ENCODE peak calls at places on chromosomes 16 and 17, in seven cellular contexts. One of them, this sample, is unnamed. For H3K27me3, the result is how much of the 10 kb centered on the place peaks cover.

GRCh38 chr17:67221062-67221998 is 23.7 kb downstream of the HELZ start:
- DNase-seq in SK-N-SH: peak
- DNase-seq in mammary epithelial cell: peak
- DNase-seq in dorsolateral prefrontal cortex: no peak
- DNase-seq in spleen: no peak
- DNase-seq in Caco-2: peak
- DNase-seq in heart right ventricle: peak
- DNase-seq in this sample: no peak

GRCh38 chr16:67697407-67697806 is 21.7 kb downstream of the GFOD2 start:
- DNase-seq in mammary epithelial cell: no peak
- DNase-seq in dorsolateral prefrontal cortex: no peak
- DNase-seq in spleen: no peak
- DNase-seq in SK-N-SH: no peak
- DNase-seq in Caco-2: no peak
- DNase-seq in heart right ventricle: no peak
- DNase-seq in this sample: no peak

GRCh38 chr16:67375161-67375560 is 18.1 kb downstream of the TPPP3 start:
- DNase-seq in spleen: no peak
- DNase-seq in heart right ventricle: no peak
- DNase-seq in mammary epithelial cell: no peak
- DNase-seq in Caco-2: no peak
- DNase-seq in SK-N-SH: no peak
- DNase-seq in dorsolateral prefrontal cortex: no peak
- DNase-seq in this sample: no peak

GRCh38 chr16:35398208-35398607 is 1938.8 kb downstream of the TP53TG3F start:
- DNase-seq in SK-N-SH: no peak
- DNase-seq in mammary epithelial cell: no peak
- DNase-seq in dorsolateral prefrontal cortex: no peak
- DNase-seq in Caco-2: no peak
- DNase-seq in heart right ventricle: no peak
- DNase-seq in spleen: no peak
- DNase-seq in this sample: no peak

GRCh38 chr16:60991886-60992285 is 1044.4 kb downstream of the CDH8 start:
- DNase-seq in spleen: no peak
- DNase-seq in SK-N-SH: no peak
- DNase-seq in heart right ventricle: no peak
- DNase-seq in mammary epithelial cell: no peak
- DNase-seq in Caco-2: no peak
- DNase-seq in dorsolateral prefrontal cortex: no peak
- DNase-seq in this sample: no peak

GRCh38 chr16:49599281-49599680 is 225.7 kb downstream of the C16orf78 start:
- DNase-seq in mammary epithelial cell: no peak
- DNase-seq in heart right ventricle: no peak
- DNase-seq in Caco-2: peak
- DNase-seq in spleen: no peak
- DNase-seq in dorsolateral prefrontal cortex: no peak
- DNase-seq in SK-N-SH: no peak
- DNase-seq in this sample: no peak

GRCh38 chr17:12605222-12605621 is 60.5 kb upstream of the MYOCD start:
- DNase-seq in spleen: no peak
- DNase-seq in Caco-2: no peak
- DNase-seq in mammary epithelial cell: no peak
- DNase-seq in dorsolateral prefrontal cortex: no peak
- DNase-seq in heart right ventricle: no peak
- DNase-seq in SK-N-SH: no peak
- DNase-seq in this sample: no peak

GRCh38 chr17:48177816-48178215 is 70.2 kb downstream of the SNX11 start:
- DNase-seq in Caco-2: no peak
- DNase-seq in spleen: no peak
- DNase-seq in dorsolateral prefrontal cortex: no peak
- DNase-seq in heart right ventricle: no peak
- DNase-seq in SK-N-SH: no peak
- DNase-seq in mammary epithelial cell: no peak
- DNase-seq in this sample: no peak

GRCh38 chr17:66301418-66301863 is 972 bp upstream of the PRKCA start:
- DNase-seq in Caco-2: no peak
- DNase-seq in mammary epithelial cell: no peak
- DNase-seq in heart right ventricle: no peak
- DNase-seq in spleen: no peak
- DNase-seq in SK-N-SH: no peak
- DNase-seq in dorsolateral prefrontal cortex: no peak
- DNase-seq in this sample: no peak

GRCh38 chr17:15945493-15946209 is 721 bp downstream of the ADORA2B start:
- DNase-seq in spleen: peak
- DNase-seq in dorsolateral prefrontal cortex: no peak
- DNase-seq in SK-N-SH: peak
- DNase-seq in Caco-2: no peak
- DNase-seq in mammary epithelial cell: peak
- DNase-seq in heart right ventricle: no peak
- DNase-seq in this sample: no peak

GRCh38 chr16:1874854-1875253 is 2.9 kb upstream of the MEIOB start:
- DNase-seq in Caco-2: no peak
- DNase-seq in mammary epithelial cell: no peak
- DNase-seq in SK-N-SH: no peak
- DNase-seq in heart right ventricle: no peak
- DNase-seq in dorsolateral prefrontal cortex: no peak
- DNase-seq in spleen: no peak
- DNase-seq in this sample: no peak

GRCh38 chr16:72924918-72925630 is 122.9 kb downstream of the ZFHX3 start:
- DNase-seq in Caco-2: peak
- DNase-seq in dorsolateral prefrontal cortex: no peak
- DNase-seq in spleen: peak
- DNase-seq in SK-N-SH: no peak
- DNase-seq in mammary epithelial cell: peak
- DNase-seq in heart right ventricle: no peak
- DNase-seq in this sample: no peak

GRCh38 chr16:81650982-81651562 is 128.0 kb upstream of the PLCG2 start:
- DNase-seq in mammary epithelial cell: no peak
- DNase-seq in Caco-2: no peak
- DNase-seq in dorsolateral prefrontal cortex: no peak
- DNase-seq in heart right ventricle: peak
- DNase-seq in spleen: no peak
- DNase-seq in SK-N-SH: no peak
- DNase-seq in this sample: no peak

GRCh38 chr17:74259667-74260524 is 14.1 kb upstream of the DNAI2 start:
- DNase-seq in mammary epithelial cell: peak
- DNase-seq in spleen: no peak
- DNase-seq in SK-N-SH: peak
- DNase-seq in Caco-2: no peak
- DNase-seq in heart right ventricle: no peak
- DNase-seq in dorsolateral prefrontal cortex: no peak
- DNase-seq in this sample: no peak

GRCh38 chr17:66301864-66302741 is at the start of gene PRKCA:
- DNase-seq in SK-N-SH: peak
- DNase-seq in heart right ventricle: peak
- DNase-seq in Caco-2: peak
- DNase-seq in dorsolateral prefrontal cortex: peak
- DNase-seq in mammary epithelial cell: peak
- DNase-seq in spleen: peak
- DNase-seq in this sample: no peak

GRCh38 chr17:65485388-65486299 is 75.8 kb downstream of the AXIN2 start:
- DNase-seq in mammary epithelial cell: no peak
- DNase-seq in dorsolateral prefrontal cortex: no peak
- DNase-seq in Caco-2: no peak
- DNase-seq in heart right ventricle: no peak
- DNase-seq in spleen: no peak
- DNase-seq in SK-N-SH: no peak
- DNase-seq in this sample: no peak

GRCh38 chr16:30186782-30187555 is 3.6 kb downstream of the CORO1A start:
- DNase-seq in mammary epithelial cell: peak
- DNase-seq in dorsolateral prefrontal cortex: no peak
- DNase-seq in SK-N-SH: peak
- DNase-seq in spleen: peak
- DNase-seq in Caco-2: no peak
- DNase-seq in heart right ventricle: peak
- DNase-seq in this sample: no peak

GRCh38 chr16:21991621-21992020 is 9.3 kb downstream of the PDZD9 start:
- DNase-seq in mammary epithelial cell: no peak
- DNase-seq in spleen: no peak
- DNase-seq in Caco-2: no peak
- DNase-seq in SK-N-SH: no peak
- DNase-seq in dorsolateral prefrontal cortex: no peak
- DNase-seq in heart right ventricle: no peak
- DNase-seq in this sample: no peak

GRCh38 chr17:81498953-81499600 is 13.5 kb downstream of the ACTG1 start:
- DNase-seq in heart right ventricle: no peak
- DNase-seq in SK-N-SH: no peak
- DNase-seq in spleen: no peak
- DNase-seq in dorsolateral prefrontal cortex: no peak
- DNase-seq in mammary epithelial cell: no peak
- DNase-seq in Caco-2: no peak
- DNase-seq in this sample: no peak

GRCh38 chr16:70510216-70510615 is 13.1 kb downstream of the COG4 start:
- DNase-seq in Caco-2: no peak
- DNase-seq in SK-N-SH: no peak
- DNase-seq in dorsolateral prefrontal cortex: no peak
- DNase-seq in mammary epithelial cell: no peak
- DNase-seq in heart right ventricle: no peak
- DNase-seq in spleen: no peak
- DNase-seq in this sample: no peak

GRCh38 chr17:61139219-61139618 is 260.4 kb upstream of the TBX2 start:
- DNase-seq in dorsolateral prefrontal cortex: no peak
- DNase-seq in spleen: peak
- DNase-seq in heart right ventricle: no peak
- DNase-seq in mammary epithelial cell: peak
- DNase-seq in Caco-2: no peak
- DNase-seq in SK-N-SH: no peak
- DNase-seq in this sample: no peak

GRCh38 chr17:60139438-60140285 is 10.1 kb upstream of the CA4 start:
- DNase-seq in dorsolateral prefrontal cortex: no peak
- DNase-seq in spleen: peak
- DNase-seq in SK-N-SH: no peak
- DNase-seq in mammary epithelial cell: peak
- DNase-seq in Caco-2: peak
- DNase-seq in heart right ventricle: peak
- DNase-seq in this sample: no peak

GRCh38 chr17:67867591-67867990 is 42.3 kb downstream of the BPTF start:
- DNase-seq in dorsolateral prefrontal cortex: no peak
- DNase-seq in heart right ventricle: no peak
- DNase-seq in SK-N-SH: no peak
- DNase-seq in spleen: no peak
- DNase-seq in mammary epithelial cell: no peak
- DNase-seq in Caco-2: no peak
- DNase-seq in this sample: no peak

GRCh38 chr16:2926660-2927646 is 15.2 kb downstream of the FLYWCH1 start:
- DNase-seq in SK-N-SH: peak
- DNase-seq in spleen: peak
- DNase-seq in mammary epithelial cell: peak
- DNase-seq in heart right ventricle: peak
- DNase-seq in dorsolateral prefrontal cortex: peak
- DNase-seq in Caco-2: peak
- DNase-seq in this sample: no peak

GRCh38 chr17:48068491-48068961 is 20.4 kb downstream of the NFE2L1 start:
- DNase-seq in dorsolateral prefrontal cortex: no peak
- DNase-seq in spleen: peak
- DNase-seq in SK-N-SH: no peak
- DNase-seq in mammary epithelial cell: no peak
- DNase-seq in Caco-2: peak
- DNase-seq in heart right ventricle: no peak
- DNase-seq in this sample: no peak

GRCh38 chr17:36525113-36525512 is 9.6 kb downstream of the MYO19 start:
- DNase-seq in spleen: no peak
- DNase-seq in SK-N-SH: no peak
- DNase-seq in dorsolateral prefrontal cortex: no peak
- DNase-seq in heart right ventricle: no peak
- DNase-seq in mammary epithelial cell: peak
- DNase-seq in Caco-2: no peak
- DNase-seq in this sample: no peak

DNA sequence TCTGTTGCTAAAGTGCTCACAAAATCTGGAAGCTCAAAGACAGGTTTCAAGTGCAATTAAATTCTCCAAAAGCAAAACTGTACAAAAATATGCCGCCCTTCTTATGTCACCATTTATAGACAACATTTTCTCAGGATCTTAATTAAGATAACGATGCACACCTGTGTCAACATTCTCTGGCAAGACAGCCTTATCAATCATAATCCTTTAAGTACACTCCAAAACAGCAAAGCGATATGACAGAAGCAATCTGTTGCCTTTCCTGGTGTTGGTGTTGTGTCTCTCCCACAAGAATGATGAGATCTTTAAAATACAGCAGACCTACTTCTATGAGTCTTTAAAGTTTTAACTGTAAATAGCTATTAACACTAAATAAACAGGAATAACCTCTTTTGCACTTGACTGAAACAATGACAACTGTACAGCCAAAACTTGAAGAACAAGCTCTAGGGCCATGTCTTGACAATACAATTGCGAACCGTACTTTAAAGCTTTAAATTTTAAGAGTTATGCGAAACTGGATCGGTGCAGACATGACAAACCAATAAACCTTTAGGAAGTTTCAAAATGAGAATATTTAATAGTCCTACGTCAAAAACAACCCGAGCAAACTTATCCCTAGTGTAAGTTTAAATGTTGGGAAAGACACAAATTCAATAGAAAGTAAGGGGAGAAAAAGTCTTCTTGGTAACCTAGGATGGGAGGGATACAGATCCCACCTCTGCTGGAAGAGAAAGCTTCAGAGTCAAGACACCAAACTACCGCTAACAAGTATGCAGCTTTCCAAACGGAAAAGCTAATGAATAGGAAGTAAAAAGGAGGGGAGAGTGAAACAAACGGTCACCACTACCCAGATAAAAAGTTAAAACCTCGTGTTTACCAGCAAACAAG is 3.3 kb upstream of the IRX5 start:
- DNase-seq in dorsolateral prefrontal cortex: no peak
- DNase-seq in spleen: no peak
- DNase-seq in mammary epithelial cell: peak
- DNase-seq in SK-N-SH: no peak
- DNase-seq in Caco-2: no peak
- DNase-seq in heart right ventricle: no peak
- DNase-seq in this sample: no peak
- H3K27me3 ChIP-seq in dorsolateral prefrontal cortex: under half
- H3K27me3 ChIP-seq in spleen: half or more
- H3K27me3 ChIP-seq in mammary epithelial cell: under half
- H3K27me3 ChIP-seq in SK-N-SH: under half
- H3K27me3 ChIP-seq in Caco-2: under half
- H3K27me3 ChIP-seq in heart right ventricle: under half
- H3K27me3 ChIP-seq in this sample: under half

GRCh38 chr16:87950765-87951549 is at the start of gene BANP:
- DNase-seq in Caco-2: peak
- DNase-seq in SK-N-SH: peak
- DNase-seq in heart right ventricle: peak
- DNase-seq in dorsolateral prefrontal cortex: peak
- DNase-seq in mammary epithelial cell: peak
- DNase-seq in spleen: peak
- DNase-seq in this sample: peak
- TF ChIP-seq CTCF in Caco-2: peak
- TF ChIP-seq CTCF in SK-N-SH: peak
- TF ChIP-seq CTCF in heart right ventricle: peak
- TF ChIP-seq CTCF in dorsolateral prefrontal cortex: peak
- TF ChIP-seq CTCF in mammary epithelial cell: peak
- TF ChIP-seq CTCF in spleen: peak
- TF ChIP-seq CTCF in this sample: peak

GRCh38 chr16:86478779-86479178 is 31.5 kb upstream of the FOXF1 start:
- DNase-seq in dorsolateral prefrontal cortex: no peak
- DNase-seq in SK-N-SH: no peak
- DNase-seq in heart right ventricle: no peak
- DNase-seq in mammary epithelial cell: no peak
- DNase-seq in Caco-2: no peak
- DNase-seq in spleen: no peak
- DNase-seq in this sample: no peak
- H3K27me3 ChIP-seq in dorsolateral prefrontal cortex: under half
- H3K27me3 ChIP-seq in SK-N-SH: half or more
- H3K27me3 ChIP-seq in heart right ventricle: half or more
- H3K27me3 ChIP-seq in mammary epithelial cell: under half
- H3K27me3 ChIP-seq in Caco-2: under half
- H3K27me3 ChIP-seq in spleen: under half
- H3K27me3 ChIP-seq in this sample: under half

GRCh38 chr16:48526058-48526957 is 83.7 kb downstream of the N4BP1 start:
- DNase-seq in mammary epithelial cell: peak
- DNase-seq in SK-N-SH: no peak
- DNase-seq in dorsolateral prefrontal cortex: no peak
- DNase-seq in Caco-2: peak
- DNase-seq in heart right ventricle: no peak
- DNase-seq in spleen: peak
- DNase-seq in this sample: no peak
- TF ChIP-seq CTCF in mammary epithelial cell: peak
- TF ChIP-seq CTCF in SK-N-SH: peak
- TF ChIP-seq CTCF in dorsolateral prefrontal cortex: no peak
- TF ChIP-seq CTCF in Caco-2: peak
- TF ChIP-seq CTCF in heart right ventricle: no peak
- TF ChIP-seq CTCF in spleen: peak
- TF ChIP-seq CTCF in this sample: peak